ENCODE peak calls at places on chromosomes 7 and 10, in four cellular contexts. X is hippocampal formation, B is HFF-Myc, Y is left ventricle myocardium inferior. L is an unnamed sample.

GRCh38 chr10:74058658-74059057 is 60.7 kb downstream of the VCL start:
- DNase-seq in X (no peak), Y (no peak), B (no peak), L (no peak)

GRCh38 chr10:30812018-30812851 is 182.7 kb upstream of the LYZL2 start:
- DNase-seq in Y (peak), B (peak), X (peak), L (no peak)

GRCh38 chr10:118028619-118029018 is 18.1 kb downstream of the RAB11FIP2 start:
- DNase-seq in Y (no peak), B (no peak), X (no peak), L (no peak)

GRCh38 chr7:5229451-5230271 is 39.6 kb downstream of the WIPI2 start:
- DNase-seq in B (no peak), Y (no peak), X (no peak), L (no peak)

GRCh38 chr10:94006591-94007550 is 13.1 kb downstream of the PLCE1 start:
- DNase-seq in B (no peak), Y (no peak), X (no peak), L (no peak)

GRCh38 chr10:58488921-58489320 is 23.8 kb upstream of the BICC1 start:
- DNase-seq in X (no peak), Y (no peak), B (no peak), L (no peak)

GRCh38 chr7:24879281-24879680 is 100.7 kb downstream of the OSBPL3 start:
- DNase-seq in Y (no peak), B (no peak), X (no peak), L (no peak)

GRCh38 chr10:35542303-35542702 is 62.8 kb upstream of the GJD4 start:
- DNase-seq in B (no peak), X (no peak), Y (no peak), L (no peak)

GRCh38 chr7:90758933-90759562 is 162.9 kb downstream of the CDK14 start:
- DNase-seq in B (no peak), X (no peak), Y (no peak), L (no peak)

GRCh38 chr10:80878330-80878729 is 340.6 kb downstream of the SH2D4B start:
- DNase-seq in X (no peak), Y (no peak), B (no peak), L (no peak)

GRCh38 chr10:71272122-71272771 is 46.8 kb upstream of the SLC29A3 start:
- DNase-seq in X (no peak), B (peak), Y (no peak), L (no peak)